ENCODE peak calls at places on chromosomes 5 and 9, in five cellular contexts. One of them, this sample, is unnamed.

GRCh38 chr5:107501965-107502691 is 168.6 kb downstream of the EFNA5 start:
- DNase-seq in A172: peak
- DNase-seq in cardiac septum: no peak
- DNase-seq in NCI-H1417: peak
- DNase-seq in HTR-8/SVneo: peak
- DNase-seq in this sample: no peak

GRCh38 chr5:143698534-143698933 is 113.4 kb upstream of the HMHB1 start:
- DNase-seq in A172: no peak
- DNase-seq in cardiac septum: no peak
- DNase-seq in NCI-H1417: peak
- DNase-seq in HTR-8/SVneo: no peak
- DNase-seq in this sample: no peak

GRCh38 chr9:99533421-99533820 is 288.3 kb upstream of the NR4A3 start:
- DNase-seq in A172: no peak
- DNase-seq in cardiac septum: no peak
- DNase-seq in NCI-H1417: no peak
- DNase-seq in HTR-8/SVneo: no peak
- DNase-seq in this sample: no peak

GRCh38 chr9:21096172-21096900 is 18.6 kb upstream of the IFNB1 start:
- DNase-seq in A172: peak
- DNase-seq in cardiac septum: no peak
- DNase-seq in NCI-H1417: peak
- DNase-seq in HTR-8/SVneo: no peak
- DNase-seq in this sample: no peak

GRCh38 chr9:71692337-71692736 is 76.0 kb downstream of the CEMIP2 start:
- DNase-seq in A172: no peak
- DNase-seq in cardiac septum: no peak
- DNase-seq in NCI-H1417: no peak
- DNase-seq in HTR-8/SVneo: no peak
- DNase-seq in this sample: no peak

GRCh38 chr9:69104830-69105527 is 69.1 kb upstream of the TJP2 start:
- DNase-seq in A172: no peak
- DNase-seq in cardiac septum: no peak
- DNase-seq in NCI-H1417: peak
- DNase-seq in HTR-8/SVneo: no peak
- DNase-seq in this sample: no peak

GRCh38 chr9:95755421-95755730 is 120.1 kb upstream of the ERCC6L2 start:
- DNase-seq in A172: no peak
- DNase-seq in cardiac septum: no peak
- DNase-seq in NCI-H1417: peak
- DNase-seq in HTR-8/SVneo: no peak
- DNase-seq in this sample: no peak

GRCh38 chr5:74762599-74762998 is 4.3 kb downstream of the GFM2 start:
- DNase-seq in A172: peak
- DNase-seq in cardiac septum: no peak
- DNase-seq in NCI-H1417: no peak
- DNase-seq in HTR-8/SVneo: peak
- DNase-seq in this sample: no peak

GRCh38 chr9:22528485-22528884 is 81.9 kb downstream of the DMRTA1 start:
- DNase-seq in A172: peak
- DNase-seq in cardiac septum: no peak
- DNase-seq in NCI-H1417: no peak
- DNase-seq in HTR-8/SVneo: no peak
- DNase-seq in this sample: no peak